ENCODE peak calls at places on chromosomes 13 and 19, in ten cellular contexts. V is neuronal stem cell; H is CD8-positive, alpha-beta memory T cell; T is PC-3; N is aorta; S is CD4-positive, alpha-beta memory T cell; Z is left ventricle myocardium inferior; P is body of pancreas; W is adipocyte; B is naive thymus-derived CD4-positive, alpha-beta T cell. M is an unnamed sample. For H3K9me3, the result is how much of the 10 kb centered on the place peaks cover.

GRCh38 chr13:95723428-95723827 is 46.5 kb downstream of the DNAJC3 start:
- DNase-seq in B (no peak), T (no peak), N (no peak), W (no peak), H (no peak), S (no peak), P (no peak), Z (no peak), V (no peak), M (no peak)

GRCh38 chr19:51921949-51922348 is 5.3 kb upstream of the ZNF613 start:
- DNase-seq in N (no peak), S (no peak), P (no peak), B (no peak), W (no peak), Z (no peak), T (no peak), V (no peak), H (no peak), M (no peak)

GRCh38 chr19:34269968-34270621 is 15.7 kb downstream of the GARRE1 start:
- DNase-seq in P (peak), H (peak), B (peak), W (peak), V (no peak), S (peak), T (peak), Z (peak), N (peak), M (no peak)

GRCh38 chr13:67515895-67516294 is 285.8 kb upstream of the PCDH9 start:
- DNase-seq in V (no peak), Z (no peak), B (no peak), W (peak), N (no peak), H (no peak), T (peak), S (no peak), P (no peak), M (no peak)

GRCh38 chr13:54387607-54388006 is 1359.0 kb downstream of the OLFM4 start:
- DNase-seq in P (no peak), S (no peak), H (no peak), B (no peak), N (no peak), Z (no peak), T (no peak), W (no peak), V (no peak), M (no peak)

GRCh38 chr19:20279516-20279915 is 112.5 kb downstream of the ZNF486 start:
- DNase-seq in P (no peak), V (no peak), B (no peak), W (no peak), Z (no peak), H (no peak), N (no peak), T (no peak), S (no peak), M (no peak)

GRCh38 chr13:77696863-77697207 is 652 bp upstream of the SLAIN1 start:
- DNase-seq in Z (no peak), W (no peak), T (no peak), S (no peak), N (no peak), B (no peak), V (no peak), P (no peak), H (no peak), M (no peak)

GRCh38 chr19:1833540-1833939 is 14.7 kb downstream of the REXO1 start:
- DNase-seq in B (no peak), H (no peak), P (peak), S (no peak), T (no peak), V (no peak), Z (no peak), N (no peak), W (no peak), M (no peak)

GRCh38 chr19:47200530-47200929 is 30.5 kb downstream of the BBC3 start:
- DNase-seq in N (no peak), H (no peak), T (no peak), V (no peak), Z (no peak), S (no peak), B (no peak), W (no peak), P (no peak), M (no peak)

GRCh38 chr19:35476149-35476548 is 14.1 kb downstream of the KRTDAP start:
- DNase-seq in H (no peak), N (no peak), V (no peak), B (no peak), Z (no peak), W (no peak), T (no peak), S (no peak), P (no peak), M (no peak)

GRCh38 chr19:5170329-5170745 is 170.3 kb downstream of the PTPRS start:
- DNase-seq in T (no peak), P (no peak), W (no peak), N (peak), H (peak), Z (no peak), B (peak), S (peak), V (no peak), M (no peak)

GRCh38 chr13:46659413-46660065 is 106.6 kb downstream of the LRCH1 start:
- DNase-seq in B (no peak), H (no peak), T (no peak), N (no peak), S (no peak), P (peak), Z (no peak), V (no peak), W (no peak), M (no peak)

GRCh38 chr13:33624253-33624652 is 193.7 kb upstream of the RFC3 start:
- DNase-seq in H (no peak), N (no peak), T (no peak), W (no peak), Z (no peak), P (no peak), B (no peak), S (no peak), V (no peak), M (no peak)

GRCh38 chr19:4375164-4375619 is 25.2 kb downstream of the SH3GL1 start:
- DNase-seq in H (no peak), T (peak), W (no peak), N (no peak), Z (no peak), S (no peak), P (peak), B (no peak), V (no peak), M (peak)

GRCh38 chr13:114134944-114135610 is 2.7 kb upstream of the RASA3 start:
- DNase-seq in Z (no peak), P (no peak), S (no peak), H (no peak), V (no peak), B (no peak), W (no peak), N (peak), T (no peak), M (peak)

GRCh38 chr19:782195-783043 is 14.8 kb upstream of the PTBP1 start:
- DNase-seq in B (no peak), H (no peak), V (peak), S (no peak), P (peak), W (peak), T (peak), Z (no peak), N (no peak), M (no peak)

GRCh38 chr13:71864094-71864980 is 2.7 kb downstream of the DACH1 start:
- DNase-seq in N (peak), B (peak), Z (peak), P (peak), S (no peak), W (peak), T (no peak), V (no peak), H (no peak), M (peak)

GRCh38 chr19:42284641-42285341 is 15.7 kb downstream of the CIC start:
- DNase-seq in N (peak), S (peak), Z (no peak), B (no peak), H (no peak), V (peak), W (peak), P (no peak), T (no peak), M (peak)

GRCh38 chr19:44777715-44778347 is at the start of gene CBLC:
- DNase-seq in H (no peak), Z (no peak), W (no peak), S (no peak), N (no peak), T (peak), B (no peak), P (peak), V (no peak), M (peak)

GRCh38 chr13:28750187-28751045 is 31.6 kb upstream of the SLC46A3 start:
- DNase-seq in P (no peak), W (no peak), N (no peak), T (peak), H (no peak), B (no peak), V (no peak), S (no peak), Z (no peak), M (no peak)

GRCh38 chr19:16118489-16119033 is 6.9 kb downstream of the RAB8A start:
- DNase-seq in H (no peak), T (no peak), V (no peak), B (no peak), Z (no peak), N (no peak), S (no peak), P (peak), W (no peak), M (no peak)

GRCh38 chr19:11179716-11180297 is 17.5 kb downstream of the KANK2 start:
- DNase-seq in B (no peak), T (no peak), P (no peak), S (no peak), H (no peak), N (peak), V (no peak), Z (no peak), W (no peak), M (no peak)

GRCh38 chr19:46373573-46374359 is 26.9 kb downstream of the PPP5C start:
- DNase-seq in B (no peak), P (peak), H (no peak), V (peak), Z (peak), W (peak), S (no peak), N (peak), T (peak), M (peak)

GRCh38 chr13:106515635-106516254 is 19.7 kb downstream of the EFNB2 start:
- DNase-seq in P (no peak), W (no peak), T (no peak), V (no peak), Z (no peak), S (no peak), H (no peak), B (no peak), N (no peak), M (no peak)

GRCh38 chr19:5313307-5313706 is 27.3 kb downstream of the PTPRS start:
- DNase-seq in V (no peak), Z (no peak), N (no peak), T (no peak), S (no peak), B (no peak), H (no peak), W (no peak), P (no peak), M (peak)

GRCh38 chr19:41928221-41928683 is at the start of gene ERFL:
- DNase-seq in H (no peak), V (no peak), Z (no peak), B (no peak), N (no peak), S (no peak), P (no peak), T (no peak), W (peak), M (no peak)

GRCh38 chr19:41705393-41706174 is 2.8 kb upstream of the CEACAM5 start:
- DNase-seq in S (no peak), N (peak), P (peak), B (no peak), Z (peak), H (no peak), W (peak), V (peak), T (peak), M (no peak)

GRCh38 chr13:36776175-36776574 is 42.8 kb upstream of the RFXAP start:
- DNase-seq in N (no peak), P (no peak), B (no peak), W (no peak), T (no peak), Z (no peak), S (no peak), V (no peak), H (no peak), M (no peak)

GRCh38 chr19:23071087-23071511 is 45.7 kb upstream of the ZNF730 start:
- DNase-seq in T (no peak), P (no peak), N (no peak), W (peak), Z (peak), H (no peak), S (no peak), V (no peak), B (no peak), M (no peak)

GRCh38 chr19:23075031-23075733 is 41.6 kb upstream of the ZNF730 start:
- DNase-seq in N (peak), Z (peak), W (peak), T (peak), H (no peak), P (peak), B (no peak), V (peak), S (no peak), M (peak)

GRCh38 chr19:23065306-23065705 is 51.5 kb upstream of the ZNF730 start:
- DNase-seq in H (no peak), W (no peak), P (no peak), Z (no peak), S (no peak), B (no peak), V (no peak), N (no peak), T (no peak), M (no peak)

DNA sequence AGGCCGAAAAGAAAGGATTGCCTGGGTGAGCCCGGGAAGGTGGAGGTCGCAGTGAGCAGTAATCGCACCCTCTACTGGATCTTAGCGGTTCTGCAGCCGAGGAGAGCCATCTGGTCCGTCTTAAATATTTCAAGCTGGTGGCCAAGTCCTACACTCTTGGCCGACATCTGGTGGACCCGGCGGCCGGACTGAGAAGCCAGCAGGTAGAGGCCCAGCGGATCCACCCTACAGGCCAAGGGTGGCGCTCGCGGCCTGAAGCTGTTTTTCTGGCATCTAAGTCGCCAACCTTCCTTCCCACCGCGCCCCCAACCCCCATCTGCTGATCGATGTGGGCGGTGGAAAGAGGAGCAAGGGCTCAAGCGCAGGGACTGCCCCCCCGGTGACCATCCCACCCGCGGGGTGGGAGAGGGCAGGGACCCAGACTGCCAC is 46.5 kb upstream of the ZNF730 start:
- DNase-seq in P (peak), B (no peak), T (no peak), V (no peak), H (no peak), W (peak), S (no peak), N (no peak), Z (peak), M (no peak)
- H3K9me3 ChIP-seq in P (under half), B (under half), T (under half), V (under half), H (under half), W (under half), S (under half), N (under half), Z (under half), M (under half)

GRCh38 chr13:19072543-19072942 is 109.1 kb downstream of the TUBA3C start:
- DNase-seq in P (no peak), V (no peak), W (no peak), S (no peak), B (no peak), H (no peak), T (no peak), Z (no peak), N (no peak), M (no peak)

GRCh38 chr13:19071161-19071936 is 110.3 kb downstream of the TUBA3C start:
- DNase-seq in S (no peak), Z (no peak), H (no peak), V (no peak), T (no peak), B (no peak), N (peak), P (no peak), W (no peak), M (no peak)

GRCh38 chr13:19067767-19068166 is 113.9 kb downstream of the TUBA3C start:
- DNase-seq in H (no peak), B (no peak), T (no peak), N (no peak), V (no peak), W (no peak), Z (no peak), P (no peak), S (no peak), M (no peak)

GRCh38 chr13:19070398-19070735 is 111.3 kb downstream of the TUBA3C start:
- DNase-seq in N (no peak), S (no peak), Z (no peak), H (no peak), W (no peak), V (no peak), P (no peak), B (no peak), T (no peak), M (no peak)

GRCh38 chr13:19069684-19070397 is 111.8 kb downstream of the TUBA3C start:
- DNase-seq in H (no peak), T (no peak), N (no peak), S (no peak), W (no peak), Z (no peak), B (no peak), V (no peak), P (no peak), M (no peak)
- H3K9me3 ChIP-seq in H (under half), T (under half), N (under half), S (under half), W (under half), Z (under half), B (under half), V (under half), P (under half), M (under half)

GRCh38 chr19:56639217-56639616 is 3.7 kb upstream of the SMIM17 start:
- DNase-seq in Z (no peak), P (no peak), H (no peak), N (peak), W (peak), B (no peak), T (peak), V (peak), S (no peak), M (no peak)
- H3K9me3 ChIP-seq in Z (under half), P (under half), H (under half), N (under half), W (under half), B (under half), T (under half), V (under half), S (under half), M (half or more)

GRCh38 chr19:6906559-6906958 is 19.2 kb downstream of the ADGRE1 start:
- DNase-seq in Z (no peak), H (no peak), N (no peak), S (no peak), P (no peak), B (no peak), T (no peak), W (no peak), V (no peak), M (no peak)
- H3K9me3 ChIP-seq in Z (under half), H (under half), N (under half), S (under half), P (under half), B (under half), T (under half), W (under half), V (under half), M (under half)

GRCh38 chr19:54665530-54665929 is 2.7 kb downstream of the LILRB4 start:
- DNase-seq in B (no peak), W (no peak), H (no peak), V (no peak), N (no peak), S (no peak), T (no peak), Z (no peak), P (no peak), M (no peak)
- H3K9me3 ChIP-seq in B (under half), W (under half), H (under half), V (under half), N (under half), S (under half), T (under half), Z (under half), P (under half), M (under half)